ENCODE peak calls at places on chromosomes 2 and 18, in seven cellular contexts. One of them, this sample, is unnamed.

GRCh38 chr2:226423498-226423960 is 376.1 kb downstream of the IRS1 start:
- DNase-seq in psoas muscle: no peak
- DNase-seq in fibroblast of lung: peak; percentile 61
- DNase-seq in OCI-LY7: no peak
- DNase-seq in NT2/D1: no peak
- DNase-seq in CD8-positive, alpha-beta T cell: no peak
- DNase-seq in upper lobe of right lung: no peak
- DNase-seq in this sample: no peak

GRCh38 chr2:72747344-72747743 is 78.5 kb downstream of the EXOC6B start:
- DNase-seq in psoas muscle: no peak
- DNase-seq in fibroblast of lung: no peak
- DNase-seq in OCI-LY7: no peak
- DNase-seq in NT2/D1: no peak
- DNase-seq in CD8-positive, alpha-beta T cell: no peak
- DNase-seq in upper lobe of right lung: no peak
- DNase-seq in this sample: no peak

GRCh38 chr2:50347355-50348044 is 684.4 kb downstream of the NRXN1 start:
- DNase-seq in psoas muscle: no peak
- DNase-seq in fibroblast of lung: peak; percentile 3
- DNase-seq in OCI-LY7: no peak
- DNase-seq in NT2/D1: no peak
- DNase-seq in CD8-positive, alpha-beta T cell: no peak
- DNase-seq in upper lobe of right lung: no peak
- DNase-seq in this sample: no peak

GRCh38 chr18:1585881-1586488 is 681.3 kb downstream of the ADCYAP1 start:
- DNase-seq in psoas muscle: no peak
- DNase-seq in fibroblast of lung: peak; percentile 25
- DNase-seq in OCI-LY7: peak; percentile 38
- DNase-seq in NT2/D1: peak; percentile 1
- DNase-seq in CD8-positive, alpha-beta T cell: no peak
- DNase-seq in upper lobe of right lung: no peak
- DNase-seq in this sample: peak; percentile 72

GRCh38 chr2:199431748-199432213 is 26.0 kb downstream of the SATB2 start:
- DNase-seq in psoas muscle: no peak
- DNase-seq in fibroblast of lung: peak; percentile 85
- DNase-seq in OCI-LY7: no peak
- DNase-seq in NT2/D1: no peak
- DNase-seq in CD8-positive, alpha-beta T cell: no peak
- DNase-seq in upper lobe of right lung: no peak
- DNase-seq in this sample: no peak

GRCh38 chr2:230472619-230473018 is 56.6 kb downstream of the SP100 start:
- DNase-seq in psoas muscle: no peak
- DNase-seq in fibroblast of lung: peak; percentile 75
- DNase-seq in OCI-LY7: peak; percentile 32
- DNase-seq in NT2/D1: no peak
- DNase-seq in CD8-positive, alpha-beta T cell: no peak
- DNase-seq in upper lobe of right lung: no peak
- DNase-seq in this sample: no peak

GRCh38 chr18:9615973-9616559 is 1.7 kb upstream of the PPP4R1 start:
- DNase-seq in psoas muscle: no peak
- DNase-seq in fibroblast of lung: peak; percentile 55
- DNase-seq in OCI-LY7: no peak
- DNase-seq in NT2/D1: no peak
- DNase-seq in CD8-positive, alpha-beta T cell: no peak
- DNase-seq in upper lobe of right lung: no peak
- DNase-seq in this sample: no peak

GRCh38 chr2:85914525-85914881 is 25.7 kb upstream of the ST3GAL5 start:
- DNase-seq in psoas muscle: no peak
- DNase-seq in fibroblast of lung: no peak
- DNase-seq in OCI-LY7: no peak
- DNase-seq in NT2/D1: no peak
- DNase-seq in CD8-positive, alpha-beta T cell: no peak
- DNase-seq in upper lobe of right lung: no peak
- DNase-seq in this sample: no peak

GRCh38 chr18:12891561-12891960 is 7.5 kb upstream of the PTPN2 start:
- DNase-seq in psoas muscle: no peak
- DNase-seq in fibroblast of lung: no peak
- DNase-seq in OCI-LY7: no peak
- DNase-seq in NT2/D1: no peak
- DNase-seq in CD8-positive, alpha-beta T cell: no peak
- DNase-seq in upper lobe of right lung: no peak
- DNase-seq in this sample: no peak

GRCh38 chr2:232073031-232073430 is 111.5 kb downstream of the DIS3L2 start:
- DNase-seq in psoas muscle: no peak
- DNase-seq in fibroblast of lung: no peak
- DNase-seq in OCI-LY7: no peak
- DNase-seq in NT2/D1: no peak
- DNase-seq in CD8-positive, alpha-beta T cell: no peak
- DNase-seq in upper lobe of right lung: no peak
- DNase-seq in this sample: no peak

GRCh38 chr2:174312581-174313234 is 22.0 kb upstream of the SP9 start:
- DNase-seq in psoas muscle: no peak
- DNase-seq in fibroblast of lung: no peak
- DNase-seq in OCI-LY7: no peak
- DNase-seq in NT2/D1: no peak
- DNase-seq in CD8-positive, alpha-beta T cell: no peak
- DNase-seq in upper lobe of right lung: no peak
- DNase-seq in this sample: peak; percentile 36

GRCh38 chr2:233603520-233603919 is 13.9 kb upstream of the UGT1A8 start:
- DNase-seq in psoas muscle: no peak
- DNase-seq in fibroblast of lung: no peak
- DNase-seq in OCI-LY7: no peak
- DNase-seq in NT2/D1: no peak
- DNase-seq in CD8-positive, alpha-beta T cell: no peak
- DNase-seq in upper lobe of right lung: no peak
- DNase-seq in this sample: no peak

DNA sequence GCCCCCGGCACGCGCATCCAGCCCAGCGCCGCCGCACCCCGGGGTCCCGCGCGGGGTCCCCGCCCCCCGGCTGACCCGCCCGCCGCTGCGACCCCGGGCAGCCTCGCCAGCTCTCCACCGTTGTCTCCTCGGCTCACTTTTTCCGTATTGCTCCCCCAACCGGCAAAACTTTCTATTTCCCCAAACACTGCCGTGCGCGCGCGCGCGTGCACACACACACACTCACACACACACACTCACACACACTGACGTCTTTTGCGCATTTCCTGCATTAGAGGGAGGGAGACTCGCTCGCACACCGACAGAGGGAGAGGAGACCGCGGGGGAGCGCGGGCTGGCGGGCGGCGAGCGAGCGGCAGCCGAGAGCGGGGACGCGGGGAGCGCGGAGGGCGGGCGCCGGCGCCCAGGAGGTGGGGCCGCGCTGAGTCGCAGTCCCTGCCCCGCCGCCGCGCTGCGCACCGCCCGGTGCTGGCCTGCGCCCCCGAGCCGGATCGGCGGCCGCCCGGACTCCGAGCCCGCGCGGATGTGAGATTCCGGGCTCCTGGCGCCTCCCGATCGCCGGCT is 542 bp upstream of the PRKCE start:
- DNase-seq in psoas muscle: peak; percentile 95
- DNase-seq in fibroblast of lung: peak; percentile 98
- DNase-seq in OCI-LY7: peak; percentile 97
- DNase-seq in NT2/D1: peak; percentile 76
- DNase-seq in CD8-positive, alpha-beta T cell: peak; percentile 95
- DNase-seq in upper lobe of right lung: peak; percentile 95
- DNase-seq in this sample: peak; percentile 83
- H3K9me3 ChIP-seq in psoas muscle: no peaks in the 10 kb centered on the region
- H3K9me3 ChIP-seq in fibroblast of lung: no peaks in the 10 kb centered on the region
- H3K9me3 ChIP-seq in OCI-LY7: no peaks in the 10 kb centered on the region
- H3K9me3 ChIP-seq in NT2/D1: no peaks in the 10 kb centered on the region
- H3K9me3 ChIP-seq in CD8-positive, alpha-beta T cell: no peaks in the 10 kb centered on the region
- H3K9me3 ChIP-seq in upper lobe of right lung: no peaks in the 10 kb centered on the region
- H3K9me3 ChIP-seq in this sample: no peaks in the 10 kb centered on the region

DNA sequence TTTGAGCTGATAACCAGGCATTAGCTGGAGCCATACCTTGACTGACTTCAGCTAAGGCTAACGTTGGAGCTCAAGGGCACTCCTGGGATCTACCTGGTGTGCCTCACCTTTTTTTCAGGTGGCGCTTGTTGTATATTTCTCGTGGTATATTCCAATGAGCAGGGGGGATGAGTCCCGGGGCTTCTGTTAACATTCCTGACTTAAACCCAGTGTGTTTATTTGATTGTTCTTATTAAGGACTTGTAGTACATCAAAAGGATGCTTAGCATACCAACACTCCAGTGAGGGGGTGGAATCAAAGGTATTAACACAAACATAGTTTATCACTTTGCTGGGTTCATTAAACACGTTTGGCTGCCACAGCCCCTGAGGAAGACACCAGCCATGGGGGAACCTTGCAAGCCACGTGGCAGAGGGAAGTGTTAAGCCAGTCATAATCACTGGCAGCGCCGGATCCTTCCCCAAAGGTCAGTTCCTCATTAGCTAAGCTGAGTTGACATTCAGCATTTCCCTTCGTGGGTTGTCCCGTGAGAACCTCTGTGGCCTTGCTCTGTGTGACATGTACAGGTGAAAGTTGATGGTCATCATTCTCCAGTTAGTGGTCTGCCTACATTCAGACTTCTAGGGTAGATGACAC is 119.5 kb upstream of the MCFD2 start:
- DNase-seq in psoas muscle: no peak
- DNase-seq in fibroblast of lung: peak; percentile 82
- DNase-seq in OCI-LY7: peak; percentile 17
- DNase-seq in NT2/D1: no peak
- DNase-seq in CD8-positive, alpha-beta T cell: no peak
- DNase-seq in upper lobe of right lung: peak; percentile 75
- DNase-seq in this sample: no peak
- H3K4me1 ChIP-seq in psoas muscle: peaks cover 78% of the 10 kb centered on the region
- H3K4me1 ChIP-seq in fibroblast of lung: peaks cover 49% of the 10 kb centered on the region
- H3K4me1 ChIP-seq in OCI-LY7: peaks cover 4% of the 10 kb centered on the region
- H3K4me1 ChIP-seq in NT2/D1: peaks cover 25% of the 10 kb centered on the region
- H3K4me1 ChIP-seq in CD8-positive, alpha-beta T cell: no peaks in the 10 kb centered on the region
- H3K4me1 ChIP-seq in upper lobe of right lung: peaks cover 61% of the 10 kb centered on the region
- H3K4me1 ChIP-seq in this sample: peaks cover 29% of the 10 kb centered on the region

DNA sequence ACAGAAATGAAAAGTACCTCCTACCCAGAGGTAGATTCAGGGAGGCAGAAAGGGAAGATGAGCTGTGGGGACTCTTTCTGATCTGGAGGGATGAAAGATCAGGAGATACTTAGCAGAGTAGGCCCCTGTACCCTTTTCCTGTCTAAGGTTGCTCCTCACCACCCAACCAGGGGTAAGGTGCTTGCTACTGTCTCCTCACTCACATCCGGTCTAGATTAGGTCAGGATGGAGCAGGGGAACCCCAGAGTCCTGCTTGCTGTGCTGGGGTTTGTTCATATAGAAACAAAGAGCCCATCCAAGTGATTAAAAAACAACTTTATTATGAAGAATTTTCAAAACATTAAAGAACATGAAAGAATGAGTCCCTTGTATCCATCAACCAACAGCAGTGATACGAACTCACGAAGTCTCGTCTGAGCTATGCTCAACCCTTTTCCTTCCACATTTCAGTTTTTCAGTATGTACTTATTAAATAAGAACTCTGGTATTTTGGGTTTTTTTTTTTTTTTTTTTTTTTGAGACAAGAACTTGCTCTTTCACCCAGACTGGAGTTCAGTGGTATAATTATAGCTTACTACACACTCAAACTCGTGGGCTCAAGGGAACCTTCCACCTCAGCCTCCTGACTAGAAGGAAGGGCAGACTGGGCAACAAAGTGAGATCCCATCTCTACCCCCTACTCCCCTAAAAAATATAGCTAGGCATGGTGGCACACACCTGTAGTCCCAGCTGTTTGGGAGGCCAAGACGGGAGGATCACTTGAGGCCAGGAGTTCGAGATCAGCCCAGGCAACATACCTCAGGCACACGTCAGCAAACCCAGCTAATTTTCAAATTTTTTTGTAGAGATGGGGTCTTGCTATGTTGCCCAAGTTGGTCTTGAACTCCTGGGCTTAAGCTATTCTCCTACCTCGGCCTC is 28.5 kb upstream of the MCFD2 start:
- DNase-seq in psoas muscle: no peak
- DNase-seq in fibroblast of lung: no peak
- DNase-seq in OCI-LY7: peak; percentile 69
- DNase-seq in NT2/D1: no peak
- DNase-seq in CD8-positive, alpha-beta T cell: peak; percentile 74
- DNase-seq in upper lobe of right lung: no peak
- DNase-seq in this sample: no peak
- H3K9me3 ChIP-seq in psoas muscle: no peaks in the 10 kb centered on the region
- H3K9me3 ChIP-seq in fibroblast of lung: no peaks in the 10 kb centered on the region
- H3K9me3 ChIP-seq in OCI-LY7: no peaks in the 10 kb centered on the region
- H3K9me3 ChIP-seq in NT2/D1: no peaks in the 10 kb centered on the region
- H3K9me3 ChIP-seq in CD8-positive, alpha-beta T cell: no peaks in the 10 kb centered on the region
- H3K9me3 ChIP-seq in upper lobe of right lung: no peaks in the 10 kb centered on the region
- H3K9me3 ChIP-seq in this sample: no peaks in the 10 kb centered on the region

DNA sequence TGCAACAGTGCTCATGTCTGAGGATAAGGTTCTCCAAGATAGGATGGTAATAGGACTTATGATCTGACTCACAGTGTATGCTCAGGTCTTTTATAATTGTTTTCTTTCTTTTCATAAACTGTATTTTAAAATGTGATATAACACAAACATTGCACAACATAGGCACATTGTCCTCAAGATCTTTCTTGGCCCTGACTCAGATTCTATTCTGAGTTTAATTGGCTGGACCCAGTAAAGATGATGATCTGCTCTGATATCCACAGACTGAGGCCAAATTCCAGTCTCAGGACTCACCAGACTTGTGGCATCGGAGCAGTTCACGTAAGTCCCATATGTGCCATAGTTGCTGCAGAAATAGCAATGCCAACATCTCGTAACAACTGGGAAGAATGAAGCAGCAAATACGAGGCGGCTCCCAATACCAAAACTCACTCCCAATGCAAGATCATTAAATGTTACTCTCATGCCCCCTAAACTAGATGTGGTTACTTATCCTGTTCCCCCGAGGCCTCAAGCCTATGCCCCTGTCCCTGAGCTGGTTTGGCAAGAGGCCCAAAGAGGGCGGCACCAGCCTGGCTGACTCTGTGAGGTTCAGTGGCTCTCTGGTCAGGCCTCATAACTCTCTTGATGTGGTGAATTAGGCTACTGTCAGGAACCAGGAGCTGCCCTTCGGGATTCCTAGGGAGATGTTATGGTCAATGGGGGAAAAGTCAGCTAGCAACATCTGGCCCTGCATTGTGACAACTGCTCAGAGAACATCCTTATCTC is 448.8 kb upstream of the SLC14A2 start:
- DNase-seq in psoas muscle: peak; percentile 62
- DNase-seq in fibroblast of lung: peak; percentile 93
- DNase-seq in OCI-LY7: no peak
- DNase-seq in NT2/D1: no peak
- DNase-seq in CD8-positive, alpha-beta T cell: no peak
- DNase-seq in upper lobe of right lung: no peak
- DNase-seq in this sample: no peak
- H3K4me1 ChIP-seq in psoas muscle: peaks cover 35% of the 10 kb centered on the region
- H3K4me1 ChIP-seq in fibroblast of lung: peaks cover 26% of the 10 kb centered on the region
- H3K4me1 ChIP-seq in OCI-LY7: no peaks in the 10 kb centered on the region
- H3K4me1 ChIP-seq in NT2/D1: no peaks in the 10 kb centered on the region
- H3K4me1 ChIP-seq in CD8-positive, alpha-beta T cell: no peaks in the 10 kb centered on the region
- H3K4me1 ChIP-seq in upper lobe of right lung: no peaks in the 10 kb centered on the region
- H3K4me1 ChIP-seq in this sample: no peaks in the 10 kb centered on the region